ENCODE peak calls at places on chromosomes 6 and 20, in five cellular contexts. M is left ventricle myocardium inferior; P is CD8-positive, alpha-beta memory T cell; W is effector memory CD4-positive, alpha-beta T cell; U is IMR-90. I is an unnamed sample.

GRCh38 chr20:54023406-54023805 is 47.0 kb downstream of the BCAS1 start:
- DNase-seq in M (no peak), P (no peak), W (no peak), U (no peak), I (no peak)

GRCh38 chr6:108635505-108636226 is 74.9 kb downstream of the FOXO3 start:
- DNase-seq in M (no peak), P (peak; percentile 48), W (peak; percentile 7), U (no peak), I (no peak)

GRCh38 chr6:159116343-159116742 is 52.9 kb upstream of the FNDC1 start:
- DNase-seq in M (peak; percentile 28), P (no peak), W (no peak), U (no peak), I (no peak)

GRCh38 chr6:130598021-130598989 is 228.9 kb upstream of the SMLR1 start:
- DNase-seq in M (no peak), P (no peak), W (no peak), U (no peak), I (no peak)

GRCh38 chr20:4038047-4038459 is 22.7 kb upstream of the RNF24 start:
- DNase-seq in M (peak; percentile 68), P (peak; percentile 51), W (peak; percentile 66), U (peak; percentile 67), I (peak; percentile 68)

GRCh38 chr20:7710440-7710839 is 229.8 kb downstream of the HAO1 start:
- DNase-seq in M (no peak), P (no peak), W (no peak), U (no peak), I (no peak)

GRCh38 chr20:19071442-19071717 is 141.1 kb upstream of the SLC24A3 start:
- DNase-seq in M (no peak), P (no peak), W (no peak), U (no peak), I (no peak)

GRCh38 chr6:11675610-11676009 is 103.0 kb downstream of the ADTRP start:
- DNase-seq in M (no peak), P (no peak), W (no peak), U (no peak), I (no peak)

GRCh38 chr6:56865081-56865875 is 89.6 kb upstream of the BEND6 start:
- DNase-seq in M (no peak), P (no peak), W (no peak), U (no peak), I (no peak)

GRCh38 chr6:168877821-168878282 is 375.8 kb downstream of the THBS2 start:
- DNase-seq in M (no peak), P (no peak), W (no peak), U (no peak), I (no peak)

GRCh38 chr6:159174263-159174974 is 5.2 kb downstream of the FNDC1 start:
- DNase-seq in M (peak; percentile 74), P (peak; percentile 44), W (peak; percentile 41), U (peak; percentile 63), I (peak; percentile 67)

GRCh38 chr6:111076024-111076680 is 11.2 kb upstream of the SLC16A10 start:
- DNase-seq in M (no peak), P (no peak), W (no peak), U (no peak), I (no peak)

GRCh38 chr6:117549606-117550005 is 52.7 kb downstream of the GOPC start:
- DNase-seq in M (no peak), P (peak; percentile 3), W (peak; percentile 1), U (no peak), I (no peak)

GRCh38 chr20:44692932-44693476 is 22.2 kb upstream of the CCN5 start:
- DNase-seq in M (peak; percentile 78), P (no peak), W (no peak), U (peak; percentile 93), I (no peak)

GRCh38 chr6:126955621-126956020 is 162.8 kb upstream of the RSPO3 start:
- DNase-seq in M (no peak), P (no peak), W (no peak), U (no peak), I (no peak)

GRCh38 chr6:147578883-147579282 is 70.4 kb downstream of the SAMD5 start:
- DNase-seq in M (no peak), P (no peak), W (no peak), U (no peak), I (no peak)

GRCh38 chr6:81895511-81896185 is 143.2 kb upstream of the TENT5A start:
- DNase-seq in M (no peak), P (no peak), W (no peak), U (peak; percentile 88), I (no peak)

GRCh38 chr6:3773696-3774298 is 22.3 kb upstream of the PXDC1 start:
- DNase-seq in M (peak; percentile 38), P (no peak), W (no peak), U (no peak), I (no peak)

GRCh38 chr20:39874049-39874893 is 814.8 kb downstream of the MAFB start:
- DNase-seq in M (peak; percentile 58), P (no peak), W (no peak), U (peak; percentile 89), I (no peak)

GRCh38 chr6:88730602-88731001 is 232.8 kb downstream of the RNGTT start:
- DNase-seq in M (no peak), P (no peak), W (no peak), U (peak; percentile 34), I (no peak)

GRCh38 chr6:143595256-143596036 is 82.3 kb upstream of the PHACTR2 start:
- DNase-seq in M (no peak), P (no peak), W (no peak), U (no peak), I (no peak)

GRCh38 chr6:43095939-43096338 is 19.8 kb downstream of the PTK7 start:
- DNase-seq in M (no peak), P (no peak), W (no peak), U (no peak), I (no peak)

GRCh38 chr20:61948586-61949362 is 116.9 kb downstream of the TAF4 start:
- DNase-seq in M (no peak), P (no peak), W (no peak), U (no peak), I (no peak)

GRCh38 chr6:35363293-35363750 is 21.0 kb downstream of the PPARD start:
- DNase-seq in M (no peak), P (no peak), W (no peak), U (peak; percentile 39), I (no peak)

GRCh38 chr6:163455553-163455952 is 41.0 kb downstream of the QKI start:
- DNase-seq in M (no peak), P (no peak), W (no peak), U (peak; percentile 28), I (no peak)

DNA sequence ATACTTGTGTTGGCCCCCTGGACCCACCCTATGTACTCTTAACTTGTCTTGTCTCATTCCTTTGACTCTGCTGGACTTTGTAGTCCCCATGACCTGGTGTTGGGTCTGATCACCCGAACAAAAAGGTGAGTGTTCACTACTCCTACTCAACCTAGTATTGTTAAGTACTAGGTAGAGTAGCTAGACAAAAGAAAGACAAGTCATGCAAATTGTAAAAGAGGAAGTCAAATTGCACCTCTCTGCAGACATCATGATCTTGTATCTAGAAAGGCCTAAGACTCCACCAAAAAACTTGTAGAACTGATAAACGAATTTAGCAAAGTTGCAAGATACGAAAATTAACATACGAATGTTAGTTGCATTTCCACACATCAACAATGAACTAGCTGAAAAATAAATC is 35.7 kb upstream of the ZNF391 start:
- DNase-seq in M (no peak), P (no peak), W (no peak), U (no peak), I (no peak)
- H3K9me3 ChIP-seq in M (peaks cover 58% of the 10 kb centered on the region), P (peaks cover 6% of the 10 kb centered on the region), W (peaks cover 8% of the 10 kb centered on the region), U (peaks cover 3% of the 10 kb centered on the region), I (no peaks in the 10 kb centered on the region)

DNA sequence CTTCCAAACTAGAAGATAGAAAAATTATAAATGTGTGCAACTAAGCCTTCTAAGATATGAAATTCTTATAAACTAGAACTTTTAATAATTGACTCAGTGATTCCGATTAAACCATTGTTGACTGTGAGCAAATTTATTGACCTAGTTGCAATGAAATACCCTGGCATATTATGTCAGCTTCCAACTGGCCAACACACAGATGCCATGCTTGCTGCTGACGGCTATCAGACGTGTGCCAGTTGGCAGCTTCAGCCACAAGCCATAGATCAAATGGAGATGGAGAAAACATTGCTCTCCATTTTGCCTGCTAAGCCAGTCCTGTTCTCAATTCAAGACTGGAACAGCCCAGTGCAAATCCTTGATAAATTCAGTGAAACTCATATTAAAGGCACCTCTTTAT is 101.7 kb upstream of the HDGFL1 start:
- DNase-seq in M (no peak), P (no peak), W (no peak), U (no peak), I (no peak)
- H3K9me3 ChIP-seq in M (no peaks in the 10 kb centered on the region), P (no peaks in the 10 kb centered on the region), W (no peaks in the 10 kb centered on the region), U (no peaks in the 10 kb centered on the region), I (no peaks in the 10 kb centered on the region)

DNA sequence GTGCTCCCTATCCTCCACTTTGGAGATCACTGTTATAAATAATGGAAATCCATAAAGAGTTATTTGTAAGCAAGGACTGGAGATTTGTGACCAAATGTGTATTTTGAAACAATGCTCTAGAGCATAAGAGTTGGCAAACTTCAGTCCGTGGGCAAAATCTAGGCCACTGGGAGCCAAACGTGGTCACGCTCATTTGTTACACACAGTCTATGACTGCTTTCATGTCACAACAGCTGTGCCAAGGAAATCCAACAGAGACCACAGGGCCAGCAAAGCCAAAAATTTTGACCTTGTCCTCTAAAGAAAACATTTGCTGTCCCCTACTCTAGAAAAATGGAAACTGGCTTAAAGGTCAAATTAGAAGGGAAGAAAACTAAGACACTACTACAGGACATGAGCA is 7.9 kb downstream of the ZNF334 start:
- DNase-seq in M (no peak), P (no peak), W (no peak), U (no peak), I (no peak)
- H3K9me3 ChIP-seq in M (peaks cover 30% of the 10 kb centered on the region), P (peaks cover 11% of the 10 kb centered on the region), W (peaks cover 17% of the 10 kb centered on the region), U (peaks cover 21% of the 10 kb centered on the region), I (peaks cover 9% of the 10 kb centered on the region)

GRCh38 chr6:27546522-27546921 is 73.6 kb upstream of the ZNF184 start:
- DNase-seq in M (no peak), P (no peak), W (no peak), U (no peak), I (no peak)
- H3K9me3 ChIP-seq in M (peaks cover 8% of the 10 kb centered on the region), P (no peaks in the 10 kb centered on the region), W (no peaks in the 10 kb centered on the region), U (no peaks in the 10 kb centered on the region), I (peaks cover 6% of the 10 kb centered on the region)